ENCODE peak calls at places on chromosomes 4 and X, in four cellular contexts. One of them, this sample, is unnamed. For H3K27me3, the result is how much of the 10 kb centered on the place peaks cover.

GRCh38 chr4:91961504-91961903 is 342.3 kb upstream of the GRID2 start:
- DNase-seq in GM23338: no peak
- DNase-seq in H9: no peak
- DNase-seq in right lobe of liver: no peak
- DNase-seq in this sample: peak

GRCh38 chr4:177448850-177449249 is 6.6 kb upstream of the AGA start:
- DNase-seq in GM23338: no peak
- DNase-seq in H9: no peak
- DNase-seq in right lobe of liver: no peak
- DNase-seq in this sample: peak

GRCh38 chr4:79900182-79900581 is 172.8 kb downstream of the ANTXR2 start:
- DNase-seq in GM23338: no peak
- DNase-seq in H9: no peak
- DNase-seq in right lobe of liver: no peak
- DNase-seq in this sample: no peak

GRCh38 chr4:163350672-163351071 is 7.0 kb downstream of the NPY5R start:
- DNase-seq in GM23338: no peak
- DNase-seq in H9: no peak
- DNase-seq in right lobe of liver: no peak
- DNase-seq in this sample: peak

GRCh38 chr4:155342142-155342541 is 34.6 kb downstream of the MAP9 start:
- DNase-seq in GM23338: no peak
- DNase-seq in H9: no peak
- DNase-seq in right lobe of liver: no peak
- DNase-seq in this sample: peak

GRCh38 chr4:184267673-184268573 is 50.2 kb upstream of the ENPP6 start:
- DNase-seq in GM23338: no peak
- DNase-seq in H9: peak
- DNase-seq in right lobe of liver: peak
- DNase-seq in this sample: peak

GRCh38 chr4:116150152-116150551 is 935.2 kb downstream of the TRAM1L1 start:
- DNase-seq in GM23338: no peak
- DNase-seq in H9: no peak
- DNase-seq in right lobe of liver: no peak
- DNase-seq in this sample: no peak

GRCh38 chrX:117325706-117326105 is 790.9 kb downstream of the KLHL13 start:
- DNase-seq in GM23338: no peak
- DNase-seq in H9: no peak
- DNase-seq in right lobe of liver: no peak
- DNase-seq in this sample: no peak

GRCh38 chr4:77044458-77045124 is 31.2 kb downstream of the CCNI start:
- DNase-seq in GM23338: peak
- DNase-seq in H9: no peak
- DNase-seq in right lobe of liver: no peak
- DNase-seq in this sample: peak

GRCh38 chr4:173501592-173502150 is 28.4 kb downstream of the HAND2 start:
- DNase-seq in GM23338: peak
- DNase-seq in H9: no peak
- DNase-seq in right lobe of liver: no peak
- DNase-seq in this sample: no peak

GRCh38 chr4:173503330-173504180 is 26.5 kb downstream of the HAND2 start:
- DNase-seq in GM23338: peak
- DNase-seq in H9: no peak
- DNase-seq in right lobe of liver: no peak
- DNase-seq in this sample: no peak

GRCh38 chr4:173499568-173500535 is 30.2 kb downstream of the HAND2 start:
- DNase-seq in GM23338: peak
- DNase-seq in H9: peak
- DNase-seq in right lobe of liver: no peak
- DNase-seq in this sample: no peak

GRCh38 chr4:173498771-173499170 is 31.3 kb downstream of the HAND2 start:
- DNase-seq in GM23338: no peak
- DNase-seq in H9: no peak
- DNase-seq in right lobe of liver: no peak
- DNase-seq in this sample: no peak

DNA sequence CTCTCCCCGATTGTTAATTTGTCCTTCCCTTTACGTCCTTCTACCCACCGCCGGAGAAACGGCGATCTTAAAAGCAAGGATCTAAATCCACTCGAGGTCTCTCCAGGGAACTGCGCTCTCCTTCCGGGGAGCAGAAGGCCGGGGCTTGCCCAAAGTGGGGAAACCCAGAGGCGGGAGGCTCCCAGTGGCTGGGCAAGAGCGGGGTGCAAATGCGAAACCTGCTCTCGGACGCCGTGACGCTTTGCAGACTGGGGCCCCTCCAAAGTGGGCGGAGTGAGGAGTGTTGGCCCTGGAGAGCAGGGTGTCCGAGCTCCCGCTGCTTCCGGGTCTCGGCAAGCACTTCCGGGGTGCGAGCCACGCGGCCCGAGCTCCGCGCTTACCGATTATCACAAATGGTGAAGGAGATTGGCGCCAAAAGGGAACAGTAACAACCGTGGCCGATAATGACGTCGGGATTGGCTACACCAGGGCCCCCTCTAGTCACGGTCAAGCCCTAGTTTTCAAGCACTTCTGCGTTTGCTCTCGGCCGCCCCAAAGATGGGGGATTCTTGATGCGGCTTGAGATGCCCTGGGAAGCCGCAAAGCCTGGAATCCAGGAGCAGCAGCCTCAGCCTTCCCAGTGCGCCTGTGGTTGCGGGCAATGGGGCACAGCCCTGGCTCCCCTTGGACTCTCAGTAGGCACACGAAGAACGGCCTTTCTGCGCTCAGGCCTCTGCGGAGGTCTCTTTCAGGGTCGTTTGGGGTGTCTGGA is 29.0 kb downstream of the HAND2 start:
- DNase-seq in GM23338: peak
- DNase-seq in H9: no peak
- DNase-seq in right lobe of liver: no peak
- DNase-seq in this sample: no peak
- H3K27me3 ChIP-seq in GM23338: half or more
- H3K27me3 ChIP-seq in H9: half or more
- H3K27me3 ChIP-seq in right lobe of liver: under half
- H3K27me3 ChIP-seq in this sample: under half

GRCh38 chr4:148369919-148370318 is 72.3 kb downstream of the NR3C2 start:
- DNase-seq in GM23338: no peak
- DNase-seq in H9: no peak
- DNase-seq in right lobe of liver: no peak
- DNase-seq in this sample: no peak

GRCh38 chr4:148359769-148360168 is 82.4 kb downstream of the NR3C2 start:
- DNase-seq in GM23338: peak
- DNase-seq in H9: no peak
- DNase-seq in right lobe of liver: no peak
- DNase-seq in this sample: no peak

GRCh38 chr4:148367756-148368155 is 74.5 kb downstream of the NR3C2 start:
- DNase-seq in GM23338: no peak
- DNase-seq in H9: no peak
- DNase-seq in right lobe of liver: no peak
- DNase-seq in this sample: no peak

GRCh38 chr4:148364525-148364924 is 77.7 kb downstream of the NR3C2 start:
- DNase-seq in GM23338: no peak
- DNase-seq in H9: no peak
- DNase-seq in right lobe of liver: no peak
- DNase-seq in this sample: no peak
- H3K27me3 ChIP-seq in GM23338: under half
- H3K27me3 ChIP-seq in H9: under half
- H3K27me3 ChIP-seq in right lobe of liver: under half
- H3K27me3 ChIP-seq in this sample: under half

DNA sequence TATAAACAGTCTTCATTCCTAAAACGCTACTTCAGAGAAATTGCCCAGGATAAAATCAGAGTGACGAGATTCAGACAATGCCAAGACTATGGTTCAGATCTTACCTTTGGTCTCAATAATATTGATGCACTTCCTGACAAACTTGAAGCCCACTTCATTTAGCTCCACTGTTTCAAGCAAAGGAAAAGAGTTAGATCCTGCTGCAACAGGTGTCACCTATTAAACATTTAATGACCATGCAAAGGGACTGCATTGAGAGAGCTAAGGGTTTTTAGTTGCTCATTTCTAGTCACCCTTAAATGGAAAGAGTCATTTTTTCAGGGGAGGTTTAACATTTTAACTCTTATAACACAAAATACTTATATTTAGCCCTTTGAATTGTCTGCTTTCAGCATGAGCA is 239.5 kb downstream of the OPHN1 start:
- DNase-seq in GM23338: no peak
- DNase-seq in H9: no peak
- DNase-seq in right lobe of liver: no peak
- DNase-seq in this sample: no peak
- H3K27me3 ChIP-seq in GM23338: under half
- H3K27me3 ChIP-seq in H9: under half
- H3K27me3 ChIP-seq in right lobe of liver: under half
- H3K27me3 ChIP-seq in this sample: under half

GRCh38 chrX:112638691-112639090 is 41.0 kb downstream of the LHFPL1 start:
- DNase-seq in GM23338: no peak
- DNase-seq in H9: no peak
- DNase-seq in right lobe of liver: no peak
- DNase-seq in this sample: no peak
- H3K27me3 ChIP-seq in GM23338: under half
- H3K27me3 ChIP-seq in H9: under half
- H3K27me3 ChIP-seq in right lobe of liver: under half
- H3K27me3 ChIP-seq in this sample: under half

DNA sequence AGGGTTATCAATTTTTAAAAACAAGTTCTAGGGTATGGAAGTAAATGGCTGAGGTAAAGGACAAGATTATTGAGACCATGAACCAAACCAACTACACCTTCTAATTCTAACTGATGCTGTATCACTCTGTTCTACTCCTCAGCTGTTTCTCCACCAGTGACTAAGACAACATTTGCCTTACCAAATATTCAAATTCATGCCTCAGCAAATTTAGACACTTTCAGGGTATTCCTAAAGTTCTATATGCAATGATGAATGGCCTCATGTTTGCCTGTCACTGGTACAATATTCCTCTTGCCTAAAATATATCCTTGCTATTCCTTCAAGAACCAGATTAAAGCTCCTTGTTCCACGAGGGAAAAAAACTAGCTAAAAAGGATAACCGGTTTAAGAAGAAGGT is 5.0 kb downstream of the RPL9 start:
- DNase-seq in GM23338: no peak
- DNase-seq in H9: no peak
- DNase-seq in right lobe of liver: no peak
- DNase-seq in this sample: no peak
- H3K27me3 ChIP-seq in GM23338: under half
- H3K27me3 ChIP-seq in H9: under half
- H3K27me3 ChIP-seq in right lobe of liver: under half
- H3K27me3 ChIP-seq in this sample: under half